ENCODE peak calls at places on chromosome 16, in six cellular contexts. D, C, V, T, X and N are unnamed samples.

GRCh38 chr16:11105038-11105903 is 150.7 kb downstream of the SOCS1 start:
- DNase-seq in D (peak; percentile 96), C (peak; percentile 78), V (peak; percentile 61), T (peak; percentile 98), X (no peak), N (peak; percentile 73)

GRCh38 chr16:66610111-66610820 is 5.8 kb downstream of the CMTM3 start:
- DNase-seq in D (no peak), C (no peak), V (no peak), T (no peak), X (no peak), N (no peak)

GRCh38 chr16:58584831-58585505 is 44.7 kb downstream of the CNOT1 start:
- DNase-seq in D (peak; percentile 32), C (no peak), V (no peak), T (no peak), X (no peak), N (no peak)

GRCh38 chr16:12210925-12211869 is 234.7 kb downstream of the SNX29 start:
- DNase-seq in D (no peak), C (peak; percentile 38), V (no peak), T (no peak), X (no peak), N (peak; percentile 86)

GRCh38 chr16:28110479-28110878 is 47.0 kb upstream of the GSG1L start:
- DNase-seq in D (peak; percentile 48), C (no peak), V (no peak), T (no peak), X (no peak), N (no peak)

GRCh38 chr16:69267633-69268032 is 43.5 kb upstream of the VPS4A start:
- DNase-seq in D (no peak), C (no peak), V (no peak), T (no peak), X (no peak), N (no peak)

GRCh38 chr16:80619824-80620223 is 79.0 kb downstream of the DYNLRB2 start:
- DNase-seq in D (no peak), C (peak; percentile 59), V (no peak), T (peak; percentile 14), X (no peak), N (no peak)

GRCh38 chr16:10916534-10916933 is 25.7 kb downstream of the DEXI start:
- DNase-seq in D (no peak), C (no peak), V (no peak), T (no peak), X (no peak), N (no peak)

GRCh38 chr16:85929259-85929704 is 30.3 kb downstream of the IRF8 start:
- DNase-seq in D (no peak), C (no peak), V (no peak), T (peak; percentile 65), X (no peak), N (peak; percentile 52)

GRCh38 chr16:87874639-87875472 is 5.5 kb upstream of the SLC7A5 start:
- DNase-seq in D (no peak), C (no peak), V (no peak), T (peak; percentile 76), X (peak; percentile 85), N (no peak)

GRCh38 chr16:56576585-56577299 is 11.9 kb downstream of the MT4 start:
- DNase-seq in D (peak; percentile 79), C (peak; percentile 77), V (peak; percentile 85), T (peak; percentile 86), X (peak; percentile 92), N (peak; percentile 88)

GRCh38 chr16:84815446-84815845 is 4.3 kb upstream of the CRISPLD2 start:
- DNase-seq in D (no peak), C (no peak), V (peak; percentile 79), T (no peak), X (no peak), N (no peak)

GRCh38 chr16:35255816-35256215 is 1796.4 kb downstream of the TP53TG3F start:
- DNase-seq in D (no peak), C (no peak), V (no peak), T (no peak), X (no peak), N (no peak)

GRCh38 chr16:58393138-58393504 is 850 bp downstream of the GINS3 start:
- DNase-seq in D (peak; percentile 29), C (no peak), V (no peak), T (peak; percentile 19), X (no peak), N (no peak)

GRCh38 chr16:4322121-4323035 is 6.5 kb downstream of the GLIS2 start:
- DNase-seq in D (no peak), C (no peak), V (peak; percentile 55), T (no peak), X (no peak), N (no peak)

GRCh38 chr16:19844945-19845641 is 39.6 kb downstream of the GPRC5B start:
- DNase-seq in D (peak; percentile 84), C (peak; percentile 54), V (no peak), T (no peak), X (no peak), N (no peak)

GRCh38 chr16:9816644-9817043 is 365.6 kb downstream of the GRIN2A start:
- DNase-seq in D (no peak), C (no peak), V (no peak), T (no peak), X (peak; percentile 49), N (no peak)

GRCh38 chr16:3511286-3512180 is 10.7 kb downstream of the CLUAP1 start:
- DNase-seq in D (no peak), C (no peak), V (no peak), T (no peak), X (no peak), N (no peak)

GRCh38 chr16:72027669-72028378 is 19.3 kb downstream of the DHODH start:
- DNase-seq in D (no peak), C (no peak), V (no peak), T (no peak), X (no peak), N (no peak)

GRCh38 chr16:81170824-81171223 is 67.7 kb upstream of the BCO1 start:
- DNase-seq in D (no peak), C (peak; percentile 44), V (no peak), T (peak; percentile 49), X (peak; percentile 71), N (no peak)

GRCh38 chr16:84103678-84104077 is 13.1 kb downstream of the MBTPS1 start:
- DNase-seq in D (no peak), C (no peak), V (no peak), T (no peak), X (no peak), N (no peak)

GRCh38 chr16:53417011-53417410 is 17.3 kb upstream of the RBL2 start:
- DNase-seq in D (peak; percentile 57), C (no peak), V (no peak), T (peak; percentile 20), X (peak; percentile 25), N (no peak)

GRCh38 chr16:10490141-10490540 is 90.3 kb downstream of the EMP2 start:
- DNase-seq in D (no peak), C (no peak), V (no peak), T (no peak), X (no peak), N (no peak)

GRCh38 chr16:54602666-54603065 is 316.1 kb upstream of the IRX3 start:
- DNase-seq in D (no peak), C (no peak), V (no peak), T (no peak), X (no peak), N (no peak)
- H3K4me1 ChIP-seq in D (no peaks in the 10 kb centered on the region), C (no peaks in the 10 kb centered on the region), V (no peaks in the 10 kb centered on the region), T (no peaks in the 10 kb centered on the region), X (no peaks in the 10 kb centered on the region), N (no peaks in the 10 kb centered on the region)

GRCh38 chr16:23498863-23499262 is 11.4 kb downstream of the GGA2 start:
- DNase-seq in D (no peak), C (no peak), V (no peak), T (no peak), X (no peak), N (no peak)

GRCh38 chr16:23494188-23494587 is 16.1 kb downstream of the GGA2 start:
- DNase-seq in D (no peak), C (no peak), V (no peak), T (no peak), X (no peak), N (no peak)

GRCh38 chr16:23499801-23500200 is 10.5 kb downstream of the GGA2 start:
- DNase-seq in D (no peak), C (no peak), V (no peak), T (peak; percentile 55), X (peak; percentile 66), N (no peak)

GRCh38 chr16:23497543-23497868 is 12.8 kb downstream of the GGA2 start:
- DNase-seq in D (no peak), C (no peak), V (no peak), T (peak; percentile 25), X (no peak), N (no peak)

GRCh38 chr16:23496826-23497542 is 13.3 kb downstream of the GGA2 start:
- DNase-seq in D (peak; percentile 64), C (peak; percentile 86), V (no peak), T (no peak), X (no peak), N (peak; percentile 76)
- H3K36me3 ChIP-seq in D (peaks cover 39% of the 10 kb centered on the region), C (no peaks in the 10 kb centered on the region), V (no peaks in the 10 kb centered on the region), T (peaks cover 10% of the 10 kb centered on the region), X (peaks cover 34% of the 10 kb centered on the region), N (peaks cover 8% of the 10 kb centered on the region)

GRCh38 chr16:31134091-31134571 is 1.4 kb downstream of the PRSS8 start:
- DNase-seq in D (no peak), C (peak; percentile 30), V (no peak), T (peak; percentile 27), X (peak; percentile 61), N (peak; percentile 40)

GRCh38 chr16:31136287-31136662 is 748 bp upstream of the PRSS8 start:
- DNase-seq in D (no peak), C (no peak), V (no peak), T (no peak), X (no peak), N (no peak)

GRCh38 chr16:31134625-31135534 is 647 bp downstream of the PRSS8 start:
- DNase-seq in D (peak; percentile 27), C (peak; percentile 80), V (no peak), T (peak; percentile 93), X (peak; percentile 89), N (peak; percentile 82)

GRCh38 chr16:31132979-31133599 is 2.4 kb downstream of the PRSS8 start:
- DNase-seq in D (no peak), C (no peak), V (no peak), T (no peak), X (no peak), N (peak; percentile 10)

DNA sequence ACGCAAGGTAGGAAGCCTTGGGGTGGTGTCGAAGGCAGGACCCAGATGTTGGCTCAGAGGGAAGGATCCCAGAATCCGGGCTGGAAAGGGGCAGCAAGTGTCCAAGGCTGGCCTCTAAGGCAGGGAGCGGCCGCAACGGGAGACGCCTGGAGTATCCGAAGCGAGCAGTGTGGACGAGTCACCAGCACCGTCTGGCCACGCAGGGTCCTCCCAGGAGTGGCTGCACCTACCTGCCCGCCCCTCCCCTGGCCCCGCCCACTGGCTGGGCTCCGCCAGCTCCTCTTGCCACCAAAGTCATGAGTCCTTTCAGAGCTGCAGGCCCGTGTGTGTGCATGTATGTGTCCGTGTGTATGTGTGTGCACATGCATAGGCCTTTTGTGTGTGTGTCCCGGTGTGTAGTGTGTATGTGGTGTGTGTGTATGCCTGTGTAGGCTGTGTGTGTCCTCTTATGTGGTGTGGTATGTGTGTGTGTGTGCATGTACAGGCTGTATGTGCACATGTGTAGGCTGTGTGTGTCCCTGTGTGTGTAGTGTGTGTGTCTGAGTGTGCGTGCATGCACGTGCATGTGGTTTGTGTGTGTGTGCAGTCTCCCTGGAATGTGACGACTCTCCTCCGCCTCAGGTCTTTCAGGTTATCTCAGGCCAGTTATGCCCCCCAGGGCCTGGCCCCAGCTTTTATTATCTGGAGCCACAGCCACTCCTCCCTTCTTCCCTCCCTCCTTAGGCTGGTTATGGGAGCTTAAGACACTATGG is at the start of gene PRSS8:
- DNase-seq in D (no peak), C (peak; percentile 90), V (no peak), T (peak; percentile 64), X (peak; percentile 61), N (peak; percentile 95)
- H3K4me3 ChIP-seq in D (peak within 1 kb of the TSS; percentile 19), C (peak within 1 kb of the TSS; percentile 83), V (no peak within 1 kb of the TSS), T (peak within 1 kb of the TSS; percentile 78), X (peak within 1 kb of the TSS; percentile 94), N (peak within 1 kb of the TSS; percentile 94)

GRCh38 chr16:89697161-89697615 is 4.3 kb downstream of the SPATA2L start:
- DNase-seq in D (no peak), C (peak; percentile 28), V (peak; percentile 77), T (no peak), X (no peak), N (no peak)
- H3K4me1 ChIP-seq in D (peaks cover 8% of the 10 kb centered on the region), C (peaks cover 10% of the 10 kb centered on the region), V (peaks cover 20% of the 10 kb centered on the region), T (peaks cover 7% of the 10 kb centered on the region), X (peaks cover 7% of the 10 kb centered on the region), N (peaks cover 1% of the 10 kb centered on the region)